ENCODE peak calls at places on chromosome 1, in ten cellular contexts. W is gastrocnemius medialis; J is lower lobe of right lung; H is psoas muscle; P is CD8-positive, alpha-beta T cell; V is GM23338; M is GM12878; Y is HCT116; O is lung; B is uterus. S is an unnamed sample.

GRCh38 chr1:109644670-109645069 is 11.2 kb upstream of the GSTM4 start:
- DNase-seq in W (no peak), J (no peak), H (no peak), P (no peak), V (no peak), M (no peak), Y (no peak), O (no peak), B (no peak), S (peak; percentile 35)

GRCh38 chr1:56362994-56363770 is 216.2 kb downstream of the PLPP3 start:
- DNase-seq in W (no peak), J (no peak), H (no peak), P (no peak), V (no peak), M (no peak), Y (no peak), O (no peak), B (no peak), S (no peak)

GRCh38 chr1:151846062-151846568 is 6.5 kb upstream of the C2CD4D start:
- DNase-seq in W (no peak), J (no peak), H (no peak), P (no peak), V (peak; percentile 33), M (no peak), Y (peak; percentile 24), O (no peak), B (no peak), S (no peak)

GRCh38 chr1:182549346-182549745 is 39.7 kb downstream of the RNASEL start:
- DNase-seq in W (no peak), J (no peak), H (no peak), P (no peak), V (no peak), M (no peak), Y (no peak), O (no peak), B (no peak), S (no peak)

GRCh38 chr1:6134741-6135510 is 45.2 kb downstream of the CHD5 start:
- DNase-seq in W (no peak), J (peak; percentile 32), H (no peak), P (no peak), V (no peak), M (no peak), Y (no peak), O (no peak), B (no peak), S (no peak)

GRCh38 chr1:207084701-207085180 is 3.9 kb upstream of the C4BPB start:
- DNase-seq in W (peak; percentile 38), J (no peak), H (no peak), P (peak; percentile 55), V (peak; percentile 92), M (no peak), Y (peak; percentile 69), O (peak; percentile 71), B (no peak), S (peak; percentile 20)

GRCh38 chr1:10451286-10451685 is 1.5 kb downstream of the CORT start:
- DNase-seq in W (no peak), J (no peak), H (no peak), P (no peak), V (peak; percentile 40), M (no peak), Y (no peak), O (no peak), B (no peak), S (no peak)

GRCh38 chr1:114105401-114105979 is 48.2 kb downstream of the SYT6 start:
- DNase-seq in W (no peak), J (no peak), H (no peak), P (no peak), V (peak; percentile 36), M (no peak), Y (no peak), O (no peak), B (no peak), S (no peak)

GRCh38 chr1:26358411-26359384 is 4.8 kb upstream of the CRYBG2 start:
- DNase-seq in W (no peak), J (no peak), H (no peak), P (peak; percentile 89), V (peak; percentile 45), M (no peak), Y (peak; percentile 51), O (no peak), B (no peak), S (no peak)

GRCh38 chr1:115672224-115673009 is 30.6 kb downstream of the VANGL1 start:
- DNase-seq in W (no peak), J (no peak), H (no peak), P (no peak), V (no peak), M (no peak), Y (no peak), O (no peak), B (no peak), S (no peak)

GRCh38 chr1:115677172-115677542 is 35.4 kb downstream of the VANGL1 start:
- DNase-seq in W (no peak), J (no peak), H (no peak), P (no peak), V (peak; percentile 64), M (peak; percentile 5), Y (no peak), O (no peak), B (no peak), S (no peak)

GRCh38 chr1:115676498-115677171 is 34.9 kb downstream of the VANGL1 start:
- DNase-seq in W (no peak), J (no peak), H (no peak), P (no peak), V (no peak), M (no peak), Y (no peak), O (no peak), B (no peak), S (no peak)

GRCh38 chr1:115671176-115672062 is 29.6 kb downstream of the VANGL1 start:
- DNase-seq in W (no peak), J (no peak), H (no peak), P (no peak), V (no peak), M (no peak), Y (peak; percentile 81), O (no peak), B (no peak), S (no peak)

GRCh38 chr1:115674011-115674410 is 32.2 kb downstream of the VANGL1 start:
- DNase-seq in W (no peak), J (no peak), H (no peak), P (no peak), V (no peak), M (no peak), Y (no peak), O (no peak), B (no peak), S (no peak)
- H3K4me1 ChIP-seq in W (peaks cover 3% of the 10 kb centered on the region), J (peaks cover 6% of the 10 kb centered on the region), H (no peaks in the 10 kb centered on the region), P (no peaks in the 10 kb centered on the region), V (no peaks in the 10 kb centered on the region), M (peaks cover 19% of the 10 kb centered on the region), Y (peaks cover 86% of the 10 kb centered on the region), O (peaks cover 4% of the 10 kb centered on the region), B (no peaks in the 10 kb centered on the region), S (no peaks in the 10 kb centered on the region)

DNA sequence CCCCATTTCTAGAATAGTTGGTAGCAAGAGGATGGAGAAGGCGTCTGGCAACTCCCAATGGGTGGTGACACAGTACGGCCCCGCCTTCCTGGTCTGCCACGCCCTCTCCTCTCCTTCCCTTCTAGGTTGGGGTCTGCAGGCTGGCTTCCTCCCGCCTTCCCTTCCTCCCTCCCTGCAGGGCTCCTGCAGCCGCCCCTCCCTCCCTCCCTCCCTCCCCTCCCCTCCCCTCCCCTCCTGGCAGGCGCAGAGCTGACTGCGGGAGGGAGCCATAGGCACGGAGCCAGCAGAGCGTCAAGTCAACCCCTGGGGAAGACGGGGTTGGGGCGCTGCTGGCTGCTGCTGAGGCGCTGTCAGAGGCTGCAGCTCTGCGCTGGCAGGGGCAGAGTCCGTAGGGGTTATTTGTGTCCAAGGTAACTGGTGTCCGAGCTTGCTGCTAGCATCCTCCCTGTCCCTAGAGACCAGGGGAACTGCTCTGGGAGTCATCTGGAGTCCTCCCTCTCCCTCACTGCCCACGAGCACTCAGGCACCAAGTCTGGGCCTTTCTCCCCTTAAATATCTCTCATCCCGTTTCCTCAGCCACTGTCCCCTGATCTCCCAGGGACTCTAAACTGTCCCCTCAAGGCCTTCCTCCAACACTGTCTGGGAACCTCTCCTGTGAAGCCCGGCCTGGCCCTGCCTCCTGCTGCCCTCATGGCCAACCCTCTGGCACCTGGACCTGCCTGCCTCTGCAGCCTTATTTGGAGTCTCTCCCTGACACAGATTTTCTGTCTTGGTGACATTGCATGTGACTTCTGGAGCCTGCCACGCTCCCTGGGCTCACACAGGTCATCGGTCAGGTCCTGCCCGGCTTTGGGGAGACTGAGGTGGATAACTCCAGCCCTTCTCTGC is 57.4 kb upstream of the ACOT11 start:
- DNase-seq in W (no peak), J (no peak), H (no peak), P (no peak), V (peak; percentile 92), M (no peak), Y (no peak), O (no peak), B (peak; percentile 36), S (peak; percentile 78)
- H3K4me1 ChIP-seq in W (peaks cover 15% of the 10 kb centered on the region), J (peaks cover 32% of the 10 kb centered on the region), H (peaks cover 22% of the 10 kb centered on the region), P (peaks cover 29% of the 10 kb centered on the region), V (peaks cover 28% of the 10 kb centered on the region), M (peaks cover 7% of the 10 kb centered on the region), Y (peaks cover 25% of the 10 kb centered on the region), O (peaks cover 5% of the 10 kb centered on the region), B (no peaks in the 10 kb centered on the region), S (peaks cover 8% of the 10 kb centered on the region)

GRCh38 chr1:203630697-203631096 is 4.1 kb downstream of the ATP2B4 start:
- DNase-seq in W (peak; percentile 53), J (no peak), H (no peak), P (no peak), V (no peak), M (no peak), Y (no peak), O (no peak), B (no peak), S (no peak)
- H3K4me1 ChIP-seq in W (peaks cover 49% of the 10 kb centered on the region), J (peaks cover 44% of the 10 kb centered on the region), H (peaks cover 32% of the 10 kb centered on the region), P (peaks cover 38% of the 10 kb centered on the region), V (peaks cover 30% of the 10 kb centered on the region), M (peaks cover 24% of the 10 kb centered on the region), Y (peaks cover 20% of the 10 kb centered on the region), O (peaks cover 19% of the 10 kb centered on the region), B (peaks cover 1% of the 10 kb centered on the region), S (peaks cover 17% of the 10 kb centered on the region)

GRCh38 chr1:55243655-55244054 is 28.5 kb upstream of the USP24 start:
- DNase-seq in W (no peak), J (no peak), H (no peak), P (no peak), V (no peak), M (no peak), Y (no peak), O (no peak), B (no peak), S (no peak)
- H3K4me1 ChIP-seq in W (peaks cover 4% of the 10 kb centered on the region), J (peaks cover 6% of the 10 kb centered on the region), H (peaks cover 10% of the 10 kb centered on the region), P (no peaks in the 10 kb centered on the region), V (no peaks in the 10 kb centered on the region), M (no peaks in the 10 kb centered on the region), Y (no peaks in the 10 kb centered on the region), O (no peaks in the 10 kb centered on the region), B (no peaks in the 10 kb centered on the region), S (no peaks in the 10 kb centered on the region)

DNA sequence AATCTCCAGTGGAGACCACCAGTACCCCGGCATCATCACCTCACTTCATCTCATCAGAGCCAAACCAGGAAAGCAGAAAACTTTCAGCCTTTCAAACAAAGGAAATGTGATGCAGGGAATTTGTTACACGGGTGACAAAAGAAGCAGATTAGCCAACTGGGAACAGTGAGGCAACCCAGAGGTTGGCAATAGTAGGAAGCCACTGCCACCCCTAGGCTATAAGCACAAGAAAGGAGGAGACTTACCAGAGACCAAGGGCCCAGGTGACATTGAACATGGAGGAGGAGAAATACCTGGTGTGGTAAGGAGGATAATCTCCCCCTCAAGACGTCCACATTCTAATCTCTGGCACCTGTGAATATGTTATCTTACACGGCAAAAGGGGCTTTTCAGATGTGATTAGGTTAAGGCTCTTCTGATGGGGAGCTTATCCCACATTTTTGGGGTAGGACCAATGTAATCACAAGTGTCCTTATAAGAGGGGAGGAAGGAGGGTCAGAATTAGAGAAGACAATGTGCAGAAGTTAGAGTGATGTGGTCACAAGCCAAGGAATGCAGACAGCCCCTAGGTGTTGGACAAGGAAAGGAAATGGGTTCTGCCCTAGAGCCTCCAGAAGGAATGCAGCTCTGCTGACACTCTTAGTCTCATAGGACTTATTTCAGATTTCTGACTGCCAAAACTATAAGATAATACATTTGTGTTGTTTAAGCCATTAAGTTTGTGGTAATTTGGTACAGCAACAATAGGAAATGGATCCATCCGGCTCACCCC is 83.5 kb upstream of the VAV3 start:
- DNase-seq in W (no peak), J (no peak), H (no peak), P (no peak), V (no peak), M (no peak), Y (no peak), O (no peak), B (no peak), S (no peak)
- H3K4me1 ChIP-seq in W (peaks cover 14% of the 10 kb centered on the region), J (peaks cover 36% of the 10 kb centered on the region), H (no peaks in the 10 kb centered on the region), P (peaks cover 50% of the 10 kb centered on the region), V (peaks cover 34% of the 10 kb centered on the region), M (peaks cover 8% of the 10 kb centered on the region), Y (no peaks in the 10 kb centered on the region), O (peaks cover 3% of the 10 kb centered on the region), B (no peaks in the 10 kb centered on the region), S (no peaks in the 10 kb centered on the region)

S was measured in ovary.